ENCODE peak calls at places on chromosomes 12 and 14, in nine cellular contexts. A is uterus, V is colonic mucosa, Y is brain microvascular endothelial cell, M is neural progenitor cell, O is cardiac muscle cell, Q is fibroblast of lung, B is upper lobe of left lung, S is AG04450. D is an unnamed sample.

GRCh38 chr12:95548056-95548538 is 3.2 kb downstream of the USP44 start:
- DNase-seq in A (peak), V (no peak), Y (no peak), M (peak), O (peak), Q (no peak), B (peak), S (no peak), D (no peak)

GRCh38 chr14:100406505-100407131 is 83.5 kb downstream of the SLC25A47 start:
- DNase-seq in A (no peak), V (peak), Y (no peak), M (no peak), O (no peak), Q (peak), B (peak), S (no peak), D (no peak)

GRCh38 chr12:114669501-114670256 is 14.3 kb downstream of the TBX3 start:
- DNase-seq in A (peak), V (no peak), Y (no peak), M (peak), O (no peak), Q (peak), B (no peak), S (no peak), D (no peak)

GRCh38 chr12:47964102-47964723 is 817 bp downstream of the TMEM106C start:
- DNase-seq in A (peak), V (peak), Y (no peak), M (peak), O (peak), Q (no peak), B (no peak), S (no peak), D (no peak)

GRCh38 chr12:29889737-29890136 is 106.0 kb upstream of the TMTC1 start:
- DNase-seq in A (peak), V (peak), Y (peak), M (peak), O (peak), Q (peak), B (no peak), S (no peak), D (no peak)

GRCh38 chr14:51208982-51209381 is 31.1 kb upstream of the TMX1 start:
- DNase-seq in A (no peak), V (no peak), Y (no peak), M (no peak), O (no peak), Q (no peak), B (no peak), S (no peak), D (no peak)

GRCh38 chr12:99771659-99772058 is 124.1 kb downstream of the GARIN6 start:
- DNase-seq in A (no peak), V (no peak), Y (no peak), M (no peak), O (no peak), Q (no peak), B (no peak), S (no peak), D (no peak)

GRCh38 chr12:111211910-111212757 is 156.8 kb downstream of the PHETA1 start:
- DNase-seq in A (no peak), V (no peak), Y (no peak), M (peak), O (no peak), Q (no peak), B (no peak), S (no peak), D (no peak)

GRCh38 chr12:6927999-6928702 is 392 bp downstream of the ATN1 start:
- DNase-seq in A (peak), V (no peak), Y (no peak), M (peak), O (no peak), Q (no peak), B (no peak), S (no peak), D (no peak)

GRCh38 chr12:116745554-116745953 is 7.4 kb downstream of the RNFT2 start:
- DNase-seq in A (no peak), V (no peak), Y (no peak), M (no peak), O (no peak), Q (no peak), B (no peak), S (no peak), D (no peak)

GRCh38 chr12:26251600-26251999 is 56.2 kb downstream of the SSPN start:
- DNase-seq in A (no peak), V (no peak), Y (no peak), M (no peak), O (peak), Q (peak), B (no peak), S (no peak), D (no peak)

GRCh38 chr12:95318071-95318545 is 100.5 kb downstream of the VEZT start:
- DNase-seq in A (no peak), V (no peak), Y (peak), M (no peak), O (peak), Q (peak), B (no peak), S (peak), D (peak)

GRCh38 chr12:75725505-75726120 is 214.2 kb upstream of the KRR1 start:
- DNase-seq in A (no peak), V (no peak), Y (peak), M (no peak), O (peak), Q (peak), B (no peak), S (no peak), D (no peak)

GRCh38 chr14:69107407-69108003 is 45.4 kb downstream of the DCAF5 start:
- DNase-seq in A (peak), V (peak), Y (peak), M (peak), O (peak), Q (peak), B (no peak), S (peak), D (no peak)

DNA sequence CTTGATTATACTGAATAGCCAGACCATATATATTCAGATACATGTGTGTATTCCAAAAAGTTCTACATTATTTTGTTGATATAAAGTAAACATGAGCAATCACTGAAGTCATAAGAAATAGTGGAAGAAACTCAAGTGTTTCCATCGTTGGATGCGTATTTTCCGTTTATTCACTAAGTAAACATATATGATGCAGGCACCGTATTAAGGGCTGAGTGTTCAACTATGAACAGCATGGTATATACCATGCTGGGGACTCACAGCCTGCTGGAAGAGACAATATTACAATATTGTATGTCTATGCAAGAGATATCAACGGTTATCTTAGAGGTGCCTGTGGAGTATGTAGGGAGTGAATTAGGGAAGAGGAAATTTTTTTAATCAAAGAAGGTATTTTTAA is 1.2 kb downstream of the PYROXD1 start:
- DNase-seq in A (no peak), V (no peak), Y (no peak), M (no peak), O (peak), Q (no peak), B (no peak), S (no peak), D (no peak)
- H3K4me3 ChIP-seq in A (peak), V (peak), Y (peak), M (peak), O (peak), Q (peak), B (peak), S (peak), D (peak)

GRCh38 chr14:24662753-24663152 is 28.8 kb upstream of the GZMB start:
- DNase-seq in A (peak), V (no peak), Y (no peak), M (no peak), O (no peak), Q (no peak), B (no peak), S (no peak), D (no peak)
- H3K4me3 ChIP-seq in A (no peak), V (no peak), Y (no peak), M (no peak), O (no peak), Q (no peak), B (no peak), S (no peak), D (no peak)

DNA sequence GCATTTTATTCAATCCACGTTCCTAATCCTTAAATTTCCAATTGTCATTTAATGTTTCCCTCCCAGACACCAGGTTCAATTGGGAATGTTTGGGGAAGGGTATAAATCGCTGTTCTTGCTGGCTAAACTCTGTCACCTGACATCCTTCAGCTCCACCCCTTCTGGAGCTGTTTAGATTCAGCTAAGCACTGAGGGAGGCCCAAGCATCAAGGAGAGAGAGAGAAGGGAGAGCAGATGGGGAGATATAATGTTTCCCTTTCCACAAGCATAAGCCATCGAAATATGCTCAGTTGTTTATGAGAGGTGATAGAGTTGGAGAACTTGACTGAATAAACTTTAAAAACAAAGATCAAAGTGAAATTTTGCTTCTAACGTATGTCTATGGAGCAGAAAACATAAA is 1.8 kb downstream of the ABCC9 start:
- DNase-seq in A (peak), V (no peak), Y (no peak), M (peak), O (no peak), Q (no peak), B (no peak), S (no peak), D (no peak)
- H3K4me3 ChIP-seq in A (peak), V (no peak), Y (no peak), M (no peak), O (no peak), Q (no peak), B (no peak), S (no peak), D (no peak)

DNA sequence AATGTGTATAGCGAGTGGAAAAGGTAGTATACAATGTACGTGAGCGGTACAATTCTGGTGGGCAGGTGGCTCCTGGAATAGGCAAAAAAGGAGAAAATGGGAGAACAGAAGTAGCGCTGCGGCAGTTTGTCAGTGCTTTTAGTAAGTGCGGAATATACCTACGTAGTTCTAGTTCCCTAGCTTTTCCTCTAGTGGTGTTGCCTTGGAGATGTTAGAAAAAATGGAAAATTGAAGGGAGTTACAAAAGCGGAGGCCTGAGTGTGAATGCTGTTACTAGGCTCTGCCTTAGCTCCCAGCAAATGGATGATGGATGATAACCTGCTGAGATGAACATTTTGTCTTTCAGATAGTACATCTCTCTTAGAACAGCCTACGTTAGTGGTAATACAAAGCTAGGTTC is 1.1 kb downstream of the TTC8 start:
- DNase-seq in A (no peak), V (no peak), Y (no peak), M (no peak), O (no peak), Q (peak), B (no peak), S (no peak), D (no peak)
- H3K4me3 ChIP-seq in A (peak), V (no peak), Y (peak), M (peak), O (peak), Q (peak), B (no peak), S (peak), D (peak)

DNA sequence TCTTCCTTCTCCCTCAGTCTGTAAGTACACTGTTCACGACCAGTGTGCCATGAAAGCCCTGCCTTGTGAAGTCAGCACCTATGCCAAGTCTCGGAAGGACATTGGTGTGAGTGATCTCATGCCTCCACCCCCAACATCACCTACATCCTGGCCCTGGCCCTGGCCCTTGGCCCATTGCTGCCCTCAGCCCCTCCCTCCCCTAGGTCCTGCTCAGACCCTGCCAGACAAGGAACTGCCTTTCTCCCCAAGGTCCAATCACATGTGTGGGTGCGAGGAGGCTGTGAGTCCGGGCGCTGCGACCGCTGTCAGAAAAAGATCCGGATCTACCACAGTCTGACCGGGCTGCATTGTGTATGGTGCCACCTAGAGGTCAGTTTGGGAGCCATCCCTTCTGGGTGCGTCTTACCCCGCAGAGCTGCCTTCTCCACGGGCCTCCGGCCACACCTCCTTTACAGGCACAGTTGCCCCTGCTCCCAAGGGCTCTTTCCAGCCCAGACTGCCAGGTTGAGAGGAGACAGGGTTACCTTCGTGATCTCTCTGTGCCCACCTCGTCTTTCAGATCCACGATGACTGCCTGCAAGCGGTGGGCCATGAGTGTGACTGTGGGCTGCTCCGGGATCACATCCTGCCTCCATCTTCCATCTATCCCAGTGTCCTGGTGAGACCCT is 9.2 kb downstream of the DGKA start:
- DNase-seq in A (peak), V (peak), Y (peak), M (peak), O (peak), Q (peak), B (peak), S (peak), D (no peak)
- H3K4me3 ChIP-seq in A (no peak), V (no peak), Y (no peak), M (no peak), O (no peak), Q (no peak), B (no peak), S (no peak), D (no peak)

GRCh38 chr14:77268989-77269595 is 1.9 kb downstream of the NGB start:
- DNase-seq in A (no peak), V (no peak), Y (no peak), M (no peak), O (no peak), Q (no peak), B (no peak), S (no peak), D (no peak)

GRCh38 chr14:77267937-77268699 is 2.9 kb downstream of the NGB start:
- DNase-seq in A (no peak), V (no peak), Y (no peak), M (no peak), O (no peak), Q (no peak), B (no peak), S (no peak), D (no peak)

GRCh38 chr14:77272261-77272660 is 1.3 kb upstream of the NGB start:
- DNase-seq in A (no peak), V (no peak), Y (no peak), M (no peak), O (no peak), Q (no peak), B (no peak), S (no peak), D (no peak)

GRCh38 chr14:77271113-77271710 is at the start of gene NGB:
- DNase-seq in A (no peak), V (no peak), Y (no peak), M (peak), O (no peak), Q (no peak), B (no peak), S (no peak), D (no peak)

GRCh38 chr14:77270361-77271112 is 469 bp downstream of the NGB start:
- DNase-seq in A (no peak), V (no peak), Y (no peak), M (peak), O (no peak), Q (no peak), B (no peak), S (no peak), D (no peak)
- H3K4me3 ChIP-seq in A (no peak), V (no peak), Y (no peak), M (peak), O (peak), Q (no peak), B (no peak), S (no peak), D (no peak)

DNA sequence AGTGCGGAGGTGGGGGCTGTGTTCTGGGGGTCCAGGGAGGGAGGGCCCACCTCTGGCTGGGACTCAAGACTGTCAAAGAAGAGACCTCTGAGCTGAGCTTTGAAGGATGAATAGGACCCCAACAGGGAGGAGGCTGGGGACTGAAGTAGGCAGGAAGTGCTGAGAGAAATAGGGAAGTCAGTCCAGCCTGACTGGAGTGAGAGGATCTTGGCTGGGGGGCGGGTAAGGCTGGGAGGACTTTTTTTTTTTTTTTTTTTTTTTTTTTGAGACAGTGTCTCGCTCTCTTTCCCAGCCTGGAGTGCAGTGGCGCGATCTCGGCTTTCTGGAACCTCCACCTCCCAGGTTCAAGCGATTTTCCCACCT is 8.0 kb upstream of the RACGAP1 start:
- DNase-seq in A (no peak), V (no peak), Y (no peak), M (no peak), O (no peak), Q (no peak), B (peak), S (no peak), D (no peak)
- H3K4me3 ChIP-seq in A (no peak), V (peak), Y (no peak), M (peak), O (no peak), Q (no peak), B (peak), S (no peak), D (no peak)

GRCh38 chr12:23950011-23950774 is 723 bp upstream of the SOX5 start:
- DNase-seq in A (no peak), V (no peak), Y (peak), M (peak), O (peak), Q (peak), B (no peak), S (no peak), D (no peak)
- H3K4me3 ChIP-seq in A (peak), V (peak), Y (peak), M (peak), O (peak), Q (peak), B (peak), S (peak), D (no peak)

GRCh38 chr14:104138891-104139459 is 588 bp downstream of the KIF26A start:
- DNase-seq in A (no peak), V (no peak), Y (no peak), M (peak), O (no peak), Q (no peak), B (no peak), S (no peak), D (no peak)
- H3K4me3 ChIP-seq in A (peak), V (peak), Y (no peak), M (peak), O (peak), Q (no peak), B (peak), S (no peak), D (peak)

DNA sequence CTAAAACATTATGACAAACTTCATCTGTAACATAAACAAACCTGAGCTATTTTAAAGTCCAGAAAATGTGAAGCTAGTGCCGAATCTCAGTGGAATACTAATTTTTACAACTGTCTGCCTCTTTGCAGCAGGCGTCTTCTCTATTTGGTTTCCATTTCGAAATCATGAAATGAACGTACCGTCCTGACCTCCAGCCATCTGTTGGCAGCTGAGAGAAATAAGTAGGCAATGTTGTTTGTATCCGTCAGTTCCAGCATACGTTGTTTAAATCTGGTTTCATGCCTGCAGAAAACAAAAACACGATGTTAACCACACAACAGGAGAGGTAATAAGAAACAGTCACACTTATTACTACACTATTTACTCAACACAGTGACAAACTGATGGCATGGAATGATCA is 54.3 kb upstream of the KCNJ8 start:
- DNase-seq in A (peak), V (no peak), Y (no peak), M (no peak), O (peak), Q (no peak), B (peak), S (no peak), D (peak)
- H3K4me3 ChIP-seq in A (no peak), V (no peak), Y (no peak), M (no peak), O (no peak), Q (peak), B (no peak), S (no peak), D (no peak)